ENCODE peak calls at places on chromosomes 16 and 17, in eight cellular contexts. V is AG09309; K is GM12865; J is NCI-H774; D is neural crest cell; P is ascending aorta; S is Calu3; Z is stimulated activated CD4-positive, alpha-beta T cell treated with anti-CD3 and anti-CD28 coated beads, Interleukin-4, amount 100 ng/mL, for 48 hours. E is an unnamed sample.

GRCh38 chr17:7293821-7294613 is 422 bp downstream of the YBX2 start:
- DNase-seq in P (no peak), S (no peak), D (no peak), K (no peak), J (no peak), V (no peak), Z (no peak), E (no peak)

GRCh38 chr17:75036643-75037268 is 10.0 kb downstream of the ATP5PD start:
- DNase-seq in V (no peak), P (peak; percentile 57), S (no peak), D (no peak), J (peak; percentile 43), K (no peak), Z (peak; percentile 51), E (no peak)

GRCh38 chr17:22265807-22266206 is 573.5 kb downstream of the KCNJ18 start:
- DNase-seq in D (no peak), J (no peak), V (no peak), Z (no peak), K (no peak), S (no peak), P (no peak), E (no peak)

GRCh38 chr16:78786635-78787034 is 687.2 kb downstream of the WWOX start:
- DNase-seq in V (no peak), S (no peak), J (no peak), Z (no peak), K (no peak), D (no peak), P (no peak), E (no peak)

GRCh38 chr17:76994237-76994637 is 126.0 kb downstream of the MGAT5B start:
- DNase-seq in J (peak; percentile 16), S (no peak), Z (no peak), K (no peak), D (no peak), P (no peak), V (no peak), E (no peak)

GRCh38 chr16:4488486-4488967 is 12.3 kb downstream of the HMOX2 start:
- DNase-seq in P (no peak), V (no peak), J (no peak), K (no peak), D (no peak), Z (no peak), S (no peak), E (no peak)

GRCh38 chr17:51336112-51336822 is 75.9 kb downstream of the UTP18 start:
- DNase-seq in D (no peak), S (no peak), K (no peak), Z (no peak), P (no peak), J (no peak), V (no peak), E (no peak)

GRCh38 chr16:9393601-9394000 is 302.2 kb downstream of the HAPSTR1 start:
- DNase-seq in Z (no peak), D (no peak), V (no peak), J (no peak), P (no peak), K (no peak), S (no peak), E (no peak)

GRCh38 chr16:73743665-73744496 is 552.7 kb upstream of the PSMD7 start:
- DNase-seq in Z (no peak), J (no peak), S (no peak), K (no peak), V (no peak), P (no peak), D (no peak), E (no peak)

GRCh38 chr16:17718495-17718894 is 247.7 kb upstream of the XYLT1 start:
- DNase-seq in P (no peak), K (no peak), V (no peak), S (no peak), D (no peak), Z (no peak), J (no peak), E (no peak)

GRCh38 chr17:5200360-5200759 is 8.7 kb upstream of the ZNF594 start:
- DNase-seq in Z (no peak), V (no peak), K (peak; percentile 74), D (no peak), S (no peak), P (no peak), J (no peak), E (no peak)

GRCh38 chr16:4498546-4499195 is 22.5 kb downstream of the HMOX2 start:
- DNase-seq in P (no peak), Z (no peak), D (no peak), V (no peak), J (no peak), S (no peak), K (no peak), E (no peak)

GRCh38 chr16:6018848-6019489 is 921.4 kb upstream of the EEF2KMT start:
- DNase-seq in S (no peak), D (peak; percentile 6), P (no peak), V (no peak), J (no peak), Z (no peak), K (no peak), E (no peak)

GRCh38 chr17:78364436-78365281 is 4.8 kb upstream of the SOCS3 start:
- DNase-seq in S (no peak), V (no peak), J (no peak), P (no peak), D (no peak), Z (no peak), K (no peak), E (no peak)

GRCh38 chr17:9676084-9676483 is 30.8 kb downstream of the USP43 start:
- DNase-seq in V (no peak), K (no peak), Z (no peak), P (no peak), D (no peak), S (peak; percentile 3), J (no peak), E (no peak)

GRCh38 chr17:18960803-18961511 is 9.0 kb downstream of the SLC5A10 start:
- DNase-seq in S (peak; percentile 85), J (peak; percentile 5), K (peak; percentile 88), V (no peak), P (no peak), D (peak; percentile 96), Z (peak; percentile 87), E (peak; percentile 92)

GRCh38 chr17:79350516-79350915 is 260.3 kb downstream of the RBFOX3 start:
- DNase-seq in V (no peak), K (no peak), Z (no peak), P (no peak), J (no peak), D (no peak), S (no peak), E (no peak)

GRCh38 chr16:28212532-28212873 is 738 bp upstream of the XPO6 start:
- DNase-seq in K (no peak), S (no peak), D (no peak), V (no peak), J (no peak), P (no peak), Z (no peak), E (no peak)

GRCh38 chr17:73045722-73046121 is 46.8 kb downstream of the SLC39A11 start:
- DNase-seq in P (no peak), J (no peak), K (no peak), S (no peak), D (no peak), V (no peak), Z (no peak), E (no peak)

GRCh38 chr16:69513180-69513966 is 52.4 kb upstream of the NFAT5 start:
- DNase-seq in V (peak; percentile 78), J (no peak), Z (no peak), K (no peak), S (no peak), P (no peak), D (no peak), E (no peak)